ENCODE peak calls at places on chromosomes 16 and 17, in ten cellular contexts. G is CD8-positive, alpha-beta memory T cell; I is GDM1; Y is fibroblast of mammary gland; F is heart right ventricle; C is stimulated activated CD8-positive, alpha-beta memory T cell treated with anti-CD3 and anti-CD28 coated beads, Interleukin-7, amount 100 ng/mL, for 24 hours; X is hypothalamus; Q is Calu3; P is neural crest cell; H is activated CD4-positive, alpha-beta T cell treated with anti-CD3 and anti-CD28 coated beads, Interleukin-2, amount 10 ng/mL, durations not matched to agents 7 days and 5 days. W is an unnamed sample.

GRCh38 chr17:38789185-38789584 is 10.2 kb downstream of the PIP4K2B start:
- DNase-seq in C (no peak), I (no peak), P (no peak), F (no peak), G (no peak), X (no peak), Q (no peak), Y (peak; percentile 79), H (no peak), W (no peak)

GRCh38 chr16:29702307-29702706 is 23.3 kb downstream of the QPRT start:
- DNase-seq in X (no peak), C (no peak), F (no peak), H (peak; percentile 53), I (no peak), Q (no peak), Y (no peak), P (no peak), G (no peak), W (no peak)

GRCh38 chr17:47934856-47935255 is 6.5 kb upstream of the PNPO start:
- DNase-seq in G (no peak), Q (no peak), H (no peak), I (no peak), C (no peak), Y (peak; percentile 63), X (no peak), P (no peak), F (no peak), W (no peak)

GRCh38 chr16:3625331-3625730 is 13.9 kb upstream of the SLX4 start:
- DNase-seq in X (no peak), I (no peak), Y (no peak), Q (no peak), C (no peak), F (no peak), P (no peak), G (no peak), H (no peak), W (no peak)

GRCh38 chr17:77827461-77827968 is 131.0 kb upstream of the TNRC6C start:
- DNase-seq in F (no peak), Y (no peak), H (no peak), C (no peak), G (no peak), X (no peak), I (no peak), P (no peak), Q (no peak), W (no peak)

GRCh38 chr17:10109146-10109545 is 89.3 kb downstream of the GAS7 start:
- DNase-seq in F (no peak), G (no peak), H (no peak), I (no peak), P (no peak), Q (no peak), X (no peak), Y (no peak), C (no peak), W (no peak)

GRCh38 chr16:65601781-65602180 is 479.9 kb upstream of the CDH11 start:
- DNase-seq in P (no peak), X (no peak), C (no peak), I (no peak), F (no peak), H (no peak), Q (no peak), G (no peak), Y (no peak), W (no peak)

GRCh38 chr17:77645441-77646430 is 312.8 kb upstream of the TNRC6C start:
- DNase-seq in F (no peak), Q (no peak), P (no peak), I (no peak), G (peak; percentile 35), X (no peak), C (peak; percentile 33), Y (no peak), H (peak; percentile 65), W (no peak)

GRCh38 chr17:13518271-13519000 is 83.3 kb downstream of the HS3ST3A1 start:
- DNase-seq in X (no peak), C (no peak), Y (peak; percentile 78), G (no peak), Q (no peak), I (no peak), P (no peak), F (no peak), H (no peak), W (no peak)

GRCh38 chr17:66451188-66452149 is 149.1 kb downstream of the PRKCA start:
- DNase-seq in X (no peak), F (no peak), C (no peak), H (no peak), Y (no peak), Q (peak; percentile 55), P (peak; percentile 15), G (no peak), I (no peak), W (peak; percentile 8)

GRCh38 chr17:9676742-9677387 is 31.5 kb downstream of the USP43 start:
- DNase-seq in Q (peak; percentile 62), X (no peak), I (no peak), Y (peak; percentile 89), F (no peak), H (no peak), C (no peak), P (no peak), G (no peak), W (no peak)